ENCODE peak calls at places on chromosomes 3 and 15, in six cellular contexts. One of them, this sample, is unnamed.

GRCh38 chr3:148042663-148043445 is 633.7 kb downstream of the ZIC1 start:
- DNase-seq in NT2/D1: no peak
- DNase-seq in GM23248: peak; percentile 48
- DNase-seq in endothelial cell of umbilical vein: peak; percentile 75
- DNase-seq in SJSA1: no peak
- DNase-seq in psoas muscle: no peak
- DNase-seq in this sample: no peak

GRCh38 chr3:71421475-71421819 is 162.1 kb downstream of the FOXP1 start:
- DNase-seq in NT2/D1: no peak
- DNase-seq in GM23248: no peak
- DNase-seq in endothelial cell of umbilical vein: no peak
- DNase-seq in SJSA1: no peak
- DNase-seq in psoas muscle: no peak
- DNase-seq in this sample: no peak

GRCh38 chr3:60025071-60026055 is 975.5 kb upstream of the CFAP20DC start:
- DNase-seq in NT2/D1: no peak
- DNase-seq in GM23248: peak; percentile 44
- DNase-seq in endothelial cell of umbilical vein: no peak
- DNase-seq in SJSA1: no peak
- DNase-seq in psoas muscle: no peak
- DNase-seq in this sample: peak; percentile 91

GRCh38 chr3:141386080-141386594 is 17.8 kb downstream of the ZBTB38 start:
- DNase-seq in NT2/D1: no peak
- DNase-seq in GM23248: no peak
- DNase-seq in endothelial cell of umbilical vein: no peak
- DNase-seq in SJSA1: no peak
- DNase-seq in psoas muscle: no peak
- DNase-seq in this sample: no peak

GRCh38 chr3:120022729-120023128 is 71.5 kb downstream of the GSK3B start:
- DNase-seq in NT2/D1: no peak
- DNase-seq in GM23248: peak; percentile 23
- DNase-seq in endothelial cell of umbilical vein: no peak
- DNase-seq in SJSA1: no peak
- DNase-seq in psoas muscle: no peak
- DNase-seq in this sample: no peak

GRCh38 chr3:65963787-65964707 is 74.7 kb downstream of the MAGI1 start:
- DNase-seq in NT2/D1: no peak
- DNase-seq in GM23248: peak; percentile 96
- DNase-seq in endothelial cell of umbilical vein: peak; percentile 94
- DNase-seq in SJSA1: no peak
- DNase-seq in psoas muscle: no peak
- DNase-seq in this sample: no peak

GRCh38 chr3:72696815-72697214 is 151.4 kb downstream of the SHQ1 start:
- DNase-seq in NT2/D1: peak; percentile 48
- DNase-seq in GM23248: no peak
- DNase-seq in endothelial cell of umbilical vein: no peak
- DNase-seq in SJSA1: no peak
- DNase-seq in psoas muscle: no peak
- DNase-seq in this sample: no peak

GRCh38 chr15:22930782-22931484 is 49.2 kb downstream of the CYFIP1 start:
- DNase-seq in NT2/D1: no peak
- DNase-seq in GM23248: peak; percentile 43
- DNase-seq in endothelial cell of umbilical vein: no peak
- DNase-seq in SJSA1: no peak
- DNase-seq in psoas muscle: no peak
- DNase-seq in this sample: no peak

GRCh38 chr3:120601554-120601953 is 5.4 kb downstream of the NDUFB4 start:
- DNase-seq in NT2/D1: no peak
- DNase-seq in GM23248: no peak
- DNase-seq in endothelial cell of umbilical vein: no peak
- DNase-seq in SJSA1: no peak
- DNase-seq in psoas muscle: no peak
- DNase-seq in this sample: no peak

GRCh38 chr15:86634992-86635608 is 555.4 kb downstream of the AGBL1 start:
- DNase-seq in NT2/D1: no peak
- DNase-seq in GM23248: no peak
- DNase-seq in endothelial cell of umbilical vein: no peak
- DNase-seq in SJSA1: no peak
- DNase-seq in psoas muscle: no peak
- DNase-seq in this sample: no peak

DNA sequence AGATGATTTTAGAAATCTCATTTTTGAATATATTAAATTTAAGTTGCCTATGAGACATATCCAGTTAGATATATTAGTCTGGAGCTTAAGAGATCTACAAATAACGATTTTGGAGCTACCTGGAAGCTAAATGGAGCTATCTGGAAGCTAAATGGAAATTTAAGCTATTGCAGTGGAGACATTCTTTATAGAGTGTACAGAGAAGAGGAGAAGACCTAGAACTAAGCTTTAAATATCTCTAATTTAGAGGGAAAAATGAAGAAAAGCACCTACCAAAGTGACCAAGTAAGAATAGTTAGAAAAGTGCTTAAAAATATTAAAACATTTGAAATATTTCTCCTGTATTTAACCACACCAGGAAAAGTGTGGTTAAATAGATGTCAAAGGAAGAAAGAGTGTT is 28.3 kb downstream of the SPESP1 start:
- DNase-seq in NT2/D1: no peak
- DNase-seq in GM23248: no peak
- DNase-seq in endothelial cell of umbilical vein: no peak
- DNase-seq in SJSA1: no peak
- DNase-seq in psoas muscle: no peak
- DNase-seq in this sample: no peak
- H3K4me3 ChIP-seq in NT2/D1: no peak overlapping the region
- H3K4me3 ChIP-seq in GM23248: no peak overlapping the region
- H3K4me3 ChIP-seq in endothelial cell of umbilical vein: no peak overlapping the region
- H3K4me3 ChIP-seq in SJSA1: no peak overlapping the region
- H3K4me3 ChIP-seq in psoas muscle: no peak overlapping the region
- H3K4me3 ChIP-seq in this sample: no peak overlapping the region

DNA sequence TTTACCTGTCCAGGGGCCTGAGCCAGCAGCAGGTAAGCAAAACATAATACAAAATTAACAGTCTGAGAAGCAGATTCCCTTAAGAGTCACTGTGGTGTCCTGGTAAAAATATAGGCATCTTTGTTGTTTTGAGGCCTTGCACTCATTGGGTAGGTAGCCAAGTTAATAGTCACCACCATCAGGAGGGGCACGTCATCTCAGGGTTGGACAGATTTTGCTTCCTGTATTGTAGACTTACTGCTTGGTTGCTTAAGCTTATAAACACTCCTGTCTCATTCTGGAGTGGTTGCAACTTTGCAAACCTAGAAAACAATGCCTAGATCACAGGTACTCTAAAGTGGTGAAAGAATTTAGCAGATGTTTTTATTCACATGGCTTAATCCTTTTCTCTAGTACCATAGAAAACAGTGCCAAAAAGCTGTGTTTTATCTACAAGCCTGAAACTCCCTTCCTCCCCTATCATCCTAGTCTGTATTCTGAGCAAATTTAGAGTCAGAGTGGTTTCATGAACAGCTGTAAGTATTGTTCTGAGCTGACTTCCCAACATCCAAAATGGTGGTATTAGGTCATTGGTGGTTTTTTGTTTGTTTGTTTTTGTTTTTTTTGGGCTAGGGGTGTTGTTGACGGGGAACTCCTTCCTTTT is 201.8 kb downstream of the AKAP13 start:
- DNase-seq in NT2/D1: no peak
- DNase-seq in GM23248: peak; percentile 84
- DNase-seq in endothelial cell of umbilical vein: peak; percentile 80
- DNase-seq in SJSA1: no peak
- DNase-seq in psoas muscle: no peak
- DNase-seq in this sample: no peak
- H3K36me3 ChIP-seq in NT2/D1: peaks cover 66% of the 10 kb centered on the region
- H3K36me3 ChIP-seq in GM23248: no peaks in the 10 kb centered on the region
- H3K36me3 ChIP-seq in endothelial cell of umbilical vein: peaks cover 3% of the 10 kb centered on the region
- H3K36me3 ChIP-seq in SJSA1: peaks cover 51% of the 10 kb centered on the region
- H3K36me3 ChIP-seq in psoas muscle: no peaks in the 10 kb centered on the region
- H3K36me3 ChIP-seq in this sample: peaks cover 29% of the 10 kb centered on the region

GRCh38 chr15:67783303-67783702 is 42.0 kb upstream of the SKOR1 start:
- DNase-seq in NT2/D1: no peak
- DNase-seq in GM23248: no peak
- DNase-seq in endothelial cell of umbilical vein: no peak
- DNase-seq in SJSA1: no peak
- DNase-seq in psoas muscle: no peak
- DNase-seq in this sample: no peak

GRCh38 chr15:67784057-67784781 is 41.1 kb upstream of the SKOR1 start:
- DNase-seq in NT2/D1: no peak
- DNase-seq in GM23248: no peak
- DNase-seq in endothelial cell of umbilical vein: no peak
- DNase-seq in SJSA1: no peak
- DNase-seq in psoas muscle: no peak
- DNase-seq in this sample: no peak

GRCh38 chr15:67786646-67787045 is 38.7 kb upstream of the SKOR1 start:
- DNase-seq in NT2/D1: no peak
- DNase-seq in GM23248: no peak
- DNase-seq in endothelial cell of umbilical vein: no peak
- DNase-seq in SJSA1: no peak
- DNase-seq in psoas muscle: no peak
- DNase-seq in this sample: no peak

GRCh38 chr15:67785431-67785830 is 39.9 kb upstream of the SKOR1 start:
- DNase-seq in NT2/D1: no peak
- DNase-seq in GM23248: no peak
- DNase-seq in endothelial cell of umbilical vein: no peak
- DNase-seq in SJSA1: no peak
- DNase-seq in psoas muscle: no peak
- DNase-seq in this sample: no peak

DNA sequence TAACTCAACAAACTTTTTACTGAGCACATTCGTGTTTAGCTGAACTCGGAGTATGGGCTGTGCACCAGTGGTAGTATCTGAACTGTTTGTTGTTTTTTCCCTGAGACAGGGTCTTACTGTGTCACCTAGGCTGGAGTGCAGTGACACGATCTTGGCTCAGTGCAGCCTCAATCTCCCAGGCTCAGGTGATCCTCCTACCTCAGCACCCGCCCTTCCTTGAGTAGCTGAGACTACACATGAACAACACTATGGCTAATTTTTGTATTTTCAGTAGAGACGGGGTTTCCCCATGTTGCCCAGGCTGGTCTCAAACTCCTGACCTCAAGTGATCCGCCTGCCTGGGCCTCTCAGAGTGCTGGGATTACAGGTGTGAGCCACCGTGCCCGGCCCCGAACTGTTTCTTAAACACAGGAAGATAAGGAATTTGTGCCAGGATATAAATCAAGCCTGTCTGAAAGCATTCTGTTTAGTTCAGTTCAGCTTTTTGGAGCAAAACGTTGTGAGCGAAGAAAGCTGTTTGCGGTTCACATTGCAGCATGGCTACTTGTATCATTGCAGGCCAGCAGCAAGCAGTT is 40.4 kb upstream of the SKOR1 start:
- DNase-seq in NT2/D1: no peak
- DNase-seq in GM23248: no peak
- DNase-seq in endothelial cell of umbilical vein: no peak
- DNase-seq in SJSA1: no peak
- DNase-seq in psoas muscle: no peak
- DNase-seq in this sample: no peak
- H3K4me1 ChIP-seq in NT2/D1: peaks cover 8% of the 10 kb centered on the region
- H3K4me1 ChIP-seq in GM23248: no peaks in the 10 kb centered on the region
- H3K4me1 ChIP-seq in endothelial cell of umbilical vein: no peaks in the 10 kb centered on the region
- H3K4me1 ChIP-seq in SJSA1: no peaks in the 10 kb centered on the region
- H3K4me1 ChIP-seq in psoas muscle: no peaks in the 10 kb centered on the region
- H3K4me1 ChIP-seq in this sample: peaks cover 11% of the 10 kb centered on the region

DNA sequence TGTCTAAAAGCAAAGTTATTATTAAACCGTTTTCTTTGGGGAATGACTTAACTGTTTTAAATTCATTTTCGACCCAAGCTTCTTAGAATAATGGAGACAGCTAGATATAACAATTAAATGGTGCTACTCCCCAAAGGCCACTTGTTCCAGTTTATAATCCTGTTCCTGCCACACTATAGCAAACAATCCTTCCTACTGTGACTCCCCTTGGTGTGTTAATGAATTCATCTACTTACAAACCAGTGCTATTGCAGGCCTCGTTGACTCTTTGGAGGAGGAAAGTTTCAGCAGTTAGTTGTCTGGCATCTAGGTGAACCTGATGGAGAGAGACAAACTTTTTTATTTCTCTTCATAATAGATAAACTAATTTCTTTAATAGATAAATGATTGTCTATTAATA is 25.1 kb upstream of the CLSTN2 start:
- DNase-seq in NT2/D1: peak; percentile 39
- DNase-seq in GM23248: no peak
- DNase-seq in endothelial cell of umbilical vein: no peak
- DNase-seq in SJSA1: no peak
- DNase-seq in psoas muscle: no peak
- DNase-seq in this sample: no peak
- H3K4me3 ChIP-seq in NT2/D1: no peak overlapping the region
- H3K4me3 ChIP-seq in GM23248: no peak overlapping the region
- H3K4me3 ChIP-seq in endothelial cell of umbilical vein: no peak overlapping the region
- H3K4me3 ChIP-seq in SJSA1: no peak overlapping the region
- H3K4me3 ChIP-seq in psoas muscle: no peak overlapping the region
- H3K4me3 ChIP-seq in this sample: no peak overlapping the region

GRCh38 chr15:41022487-41023090 is 69.3 kb downstream of the CHAC1 start:
- DNase-seq in NT2/D1: peak; percentile 18
- DNase-seq in GM23248: peak; percentile 78
- DNase-seq in endothelial cell of umbilical vein: peak; percentile 80
- DNase-seq in SJSA1: no peak
- DNase-seq in psoas muscle: no peak
- DNase-seq in this sample: peak; percentile 59
- H3K36me3 ChIP-seq in NT2/D1: peaks cover 54% of the 10 kb centered on the region
- H3K36me3 ChIP-seq in GM23248: peaks cover 15% of the 10 kb centered on the region
- H3K36me3 ChIP-seq in endothelial cell of umbilical vein: no peaks in the 10 kb centered on the region
- H3K36me3 ChIP-seq in SJSA1: peaks cover 75% of the 10 kb centered on the region
- H3K36me3 ChIP-seq in psoas muscle: peaks cover 83% of the 10 kb centered on the region
- H3K36me3 ChIP-seq in this sample: peaks cover 50% of the 10 kb centered on the region

GRCh38 chr3:53174346-53175250 is 13.6 kb downstream of the PRKCD start:
- DNase-seq in NT2/D1: no peak
- DNase-seq in GM23248: no peak
- DNase-seq in endothelial cell of umbilical vein: no peak
- DNase-seq in SJSA1: no peak
- DNase-seq in psoas muscle: no peak
- DNase-seq in this sample: no peak
- H3K4me1 ChIP-seq in NT2/D1: peaks cover 46% of the 10 kb centered on the region
- H3K4me1 ChIP-seq in GM23248: no peaks in the 10 kb centered on the region
- H3K4me1 ChIP-seq in endothelial cell of umbilical vein: peaks cover 3% of the 10 kb centered on the region
- H3K4me1 ChIP-seq in SJSA1: no peaks in the 10 kb centered on the region
- H3K4me1 ChIP-seq in psoas muscle: no peaks in the 10 kb centered on the region
- H3K4me1 ChIP-seq in this sample: no peaks in the 10 kb centered on the region

GRCh38 chr15:88718731-88719130 is 79.9 kb downstream of the ISG20 start:
- DNase-seq in NT2/D1: no peak
- DNase-seq in GM23248: no peak
- DNase-seq in endothelial cell of umbilical vein: no peak
- DNase-seq in SJSA1: no peak
- DNase-seq in psoas muscle: no peak
- DNase-seq in this sample: no peak

GRCh38 chr15:88717342-88718017 is 78.7 kb downstream of the ISG20 start:
- DNase-seq in NT2/D1: no peak
- DNase-seq in GM23248: no peak
- DNase-seq in endothelial cell of umbilical vein: no peak
- DNase-seq in SJSA1: no peak
- DNase-seq in psoas muscle: no peak
- DNase-seq in this sample: no peak

GRCh38 chr15:88711806-88712205 is 73.0 kb downstream of the ISG20 start:
- DNase-seq in NT2/D1: no peak
- DNase-seq in GM23248: no peak
- DNase-seq in endothelial cell of umbilical vein: no peak
- DNase-seq in SJSA1: no peak
- DNase-seq in psoas muscle: no peak
- DNase-seq in this sample: no peak

GRCh38 chr15:88716543-88717341 is 77.9 kb downstream of the ISG20 start:
- DNase-seq in NT2/D1: no peak
- DNase-seq in GM23248: no peak
- DNase-seq in endothelial cell of umbilical vein: no peak
- DNase-seq in SJSA1: no peak
- DNase-seq in psoas muscle: no peak
- DNase-seq in this sample: no peak

GRCh38 chr15:88714782-88715372 is 76.1 kb downstream of the ISG20 start:
- DNase-seq in NT2/D1: no peak
- DNase-seq in GM23248: no peak
- DNase-seq in endothelial cell of umbilical vein: no peak
- DNase-seq in SJSA1: no peak
- DNase-seq in psoas muscle: no peak
- DNase-seq in this sample: no peak
- H3K4me3 ChIP-seq in NT2/D1: no peak overlapping the region
- H3K4me3 ChIP-seq in GM23248: no peak overlapping the region
- H3K4me3 ChIP-seq in endothelial cell of umbilical vein: no peak overlapping the region
- H3K4me3 ChIP-seq in SJSA1: no peak overlapping the region
- H3K4me3 ChIP-seq in psoas muscle: no peak overlapping the region
- H3K4me3 ChIP-seq in this sample: no peak overlapping the region